ENCODE peak calls at places on chromosome 9, in six cellular contexts. One of them, this sample, is unnamed.
A peak's percentile ranks its signal among the peaks of the same experiment; 100 is the strongest.

GRCh38 chr9:123131258-123131657 is 97.8 kb downstream of the GPR21 start:
- DNase-seq in fibroblast of mammary gland: peak; percentile 29
- DNase-seq in hepatocyte: no peak
- DNase-seq in breast epithelium: no peak
- DNase-seq in adrenal gland: no peak
- DNase-seq in HCT116: no peak
- DNase-seq in this sample: no peak

GRCh38 chr9:9631302-9631701 is 981.5 kb downstream of the PTPRD start:
- DNase-seq in hepatocyte: no peak
- DNase-seq in fibroblast of mammary gland: no peak
- DNase-seq in breast epithelium: no peak
- DNase-seq in adrenal gland: no peak
- DNase-seq in HCT116: no peak
- DNase-seq in this sample: no peak

GRCh38 chr9:98964911-98965336 is 21.2 kb downstream of the COL15A1 start:
- DNase-seq in breast epithelium: no peak
- DNase-seq in HCT116: no peak
- DNase-seq in adrenal gland: no peak
- DNase-seq in hepatocyte: no peak
- DNase-seq in fibroblast of mammary gland: no peak
- DNase-seq in this sample: no peak

GRCh38 chr9:134891016-134891589 is 10.5 kb downstream of the FCN2 start:
- DNase-seq in HCT116: no peak
- DNase-seq in fibroblast of mammary gland: peak; percentile 54
- DNase-seq in breast epithelium: no peak
- DNase-seq in adrenal gland: peak; percentile 25
- DNase-seq in hepatocyte: no peak
- DNase-seq in this sample: no peak

GRCh38 chr9:82320566-82320965 is 332.0 kb downstream of the SPATA31D1 start:
- DNase-seq in hepatocyte: no peak
- DNase-seq in breast epithelium: no peak
- DNase-seq in adrenal gland: no peak
- DNase-seq in fibroblast of mammary gland: no peak
- DNase-seq in HCT116: no peak
- DNase-seq in this sample: no peak

GRCh38 chr9:113484258-113484730 is 20.8 kb downstream of the RGS3 start:
- DNase-seq in adrenal gland: peak; percentile 99
- DNase-seq in breast epithelium: no peak
- DNase-seq in fibroblast of mammary gland: no peak
- DNase-seq in HCT116: no peak
- DNase-seq in hepatocyte: no peak
- DNase-seq in this sample: no peak

GRCh38 chr9:20319641-20320337 is 302.5 kb downstream of the MLLT3 start:
- DNase-seq in breast epithelium: no peak
- DNase-seq in HCT116: peak; percentile 8
- DNase-seq in fibroblast of mammary gland: peak; percentile 68
- DNase-seq in adrenal gland: no peak
- DNase-seq in hepatocyte: peak; percentile 81
- DNase-seq in this sample: no peak

GRCh38 chr9:96202971-96203780 is 98.8 kb downstream of the HSD17B3 start:
- DNase-seq in adrenal gland: no peak
- DNase-seq in HCT116: no peak
- DNase-seq in hepatocyte: no peak
- DNase-seq in fibroblast of mammary gland: no peak
- DNase-seq in breast epithelium: no peak
- DNase-seq in this sample: no peak

GRCh38 chr9:137270929-137271695 is 6.4 kb upstream of the TOR4A start:
- DNase-seq in adrenal gland: no peak
- DNase-seq in fibroblast of mammary gland: no peak
- DNase-seq in hepatocyte: no peak
- DNase-seq in breast epithelium: no peak
- DNase-seq in HCT116: no peak
- DNase-seq in this sample: no peak

GRCh38 chr9:97046228-97046627 is 7.3 kb upstream of the CTSV start:
- DNase-seq in fibroblast of mammary gland: peak; percentile 20
- DNase-seq in adrenal gland: no peak
- DNase-seq in HCT116: peak; percentile 83
- DNase-seq in hepatocyte: peak; percentile 81
- DNase-seq in breast epithelium: peak; percentile 79
- DNase-seq in this sample: no peak

GRCh38 chr9:70947086-70947485 is 174.3 kb downstream of the TRPM3 start:
- DNase-seq in hepatocyte: no peak
- DNase-seq in HCT116: no peak
- DNase-seq in fibroblast of mammary gland: peak; percentile 42
- DNase-seq in adrenal gland: no peak
- DNase-seq in breast epithelium: no peak
- DNase-seq in this sample: no peak

GRCh38 chr9:127543221-127543620 is 68.9 kb upstream of the STXBP1 start:
- DNase-seq in fibroblast of mammary gland: no peak
- DNase-seq in breast epithelium: no peak
- DNase-seq in hepatocyte: no peak
- DNase-seq in adrenal gland: no peak
- DNase-seq in HCT116: no peak
- DNase-seq in this sample: no peak

GRCh38 chr9:137295313-137296213 is 6.5 kb downstream of the NRARP start:
- DNase-seq in HCT116: no peak
- DNase-seq in hepatocyte: peak; percentile 82
- DNase-seq in fibroblast of mammary gland: no peak
- DNase-seq in adrenal gland: no peak
- DNase-seq in breast epithelium: no peak
- DNase-seq in this sample: peak; percentile 84

GRCh38 chr9:2335260-2335659 is 286.3 kb upstream of the VLDLR start:
- DNase-seq in fibroblast of mammary gland: no peak
- DNase-seq in hepatocyte: no peak
- DNase-seq in adrenal gland: no peak
- DNase-seq in HCT116: no peak
- DNase-seq in breast epithelium: no peak
- DNase-seq in this sample: no peak

GRCh38 chr9:83313771-83314170 is 224.4 kb downstream of the FRMD3 start:
- DNase-seq in adrenal gland: no peak
- DNase-seq in fibroblast of mammary gland: no peak
- DNase-seq in HCT116: no peak
- DNase-seq in breast epithelium: no peak
- DNase-seq in hepatocyte: no peak
- DNase-seq in this sample: no peak

GRCh38 chr9:108953983-108954574 is 19.9 kb downstream of the ABITRAM start:
- DNase-seq in breast epithelium: no peak
- DNase-seq in adrenal gland: no peak
- DNase-seq in fibroblast of mammary gland: peak; percentile 64
- DNase-seq in hepatocyte: peak; percentile 55
- DNase-seq in HCT116: peak; percentile 37
- DNase-seq in this sample: no peak

GRCh38 chr9:116464987-116465571 is 222.0 kb upstream of the TRIM32 start:
- DNase-seq in hepatocyte: no peak
- DNase-seq in breast epithelium: no peak
- DNase-seq in fibroblast of mammary gland: no peak
- DNase-seq in adrenal gland: no peak
- DNase-seq in HCT116: no peak
- DNase-seq in this sample: no peak

GRCh38 chr9:124256517-124257069 is 1.2 kb upstream of the NEK6 start:
- DNase-seq in adrenal gland: no peak
- DNase-seq in hepatocyte: peak; percentile 54
- DNase-seq in fibroblast of mammary gland: peak; percentile 80
- DNase-seq in HCT116: no peak
- DNase-seq in breast epithelium: no peak
- DNase-seq in this sample: no peak

GRCh38 chr9:136338511-136338910 is 11.2 kb downstream of the GPSM1 start:
- DNase-seq in breast epithelium: no peak
- DNase-seq in adrenal gland: no peak
- DNase-seq in HCT116: no peak
- DNase-seq in fibroblast of mammary gland: no peak
- DNase-seq in hepatocyte: no peak
- DNase-seq in this sample: no peak

GRCh38 chr9:134372621-134373267 is 46.5 kb downstream of the RXRA start:
- DNase-seq in hepatocyte: no peak
- DNase-seq in breast epithelium: no peak
- DNase-seq in HCT116: no peak
- DNase-seq in fibroblast of mammary gland: peak; percentile 35
- DNase-seq in adrenal gland: peak; percentile 71
- DNase-seq in this sample: no peak

GRCh38 chr9:129126789-129127618 is 15.8 kb downstream of the PTPA start:
- DNase-seq in fibroblast of mammary gland: no peak
- DNase-seq in HCT116: no peak
- DNase-seq in breast epithelium: no peak
- DNase-seq in hepatocyte: no peak
- DNase-seq in adrenal gland: no peak
- DNase-seq in this sample: no peak

GRCh38 chr9:35792044-35792813 is 838 bp downstream of the NPR2 start:
- DNase-seq in HCT116: no peak
- DNase-seq in breast epithelium: no peak
- DNase-seq in hepatocyte: no peak
- DNase-seq in adrenal gland: no peak
- DNase-seq in fibroblast of mammary gland: no peak
- DNase-seq in this sample: no peak

GRCh38 chr9:35790385-35791291 is 753 bp upstream of the NPR2 start:
- DNase-seq in hepatocyte: peak; percentile 90
- DNase-seq in adrenal gland: peak; percentile 79
- DNase-seq in breast epithelium: peak; percentile 61
- DNase-seq in fibroblast of mammary gland: peak; percentile 89
- DNase-seq in HCT116: no peak
- DNase-seq in this sample: peak; percentile 72

GRCh38 chr9:35793461-35793860 is 2.1 kb downstream of the NPR2 start:
- DNase-seq in adrenal gland: no peak
- DNase-seq in fibroblast of mammary gland: no peak
- DNase-seq in hepatocyte: no peak
- DNase-seq in breast epithelium: no peak
- DNase-seq in HCT116: no peak
- DNase-seq in this sample: no peak

GRCh38 chr9:35791321-35791921 is at the start of gene NPR2:
- DNase-seq in HCT116: no peak
- DNase-seq in fibroblast of mammary gland: no peak
- DNase-seq in adrenal gland: peak; percentile 47
- DNase-seq in hepatocyte: peak; percentile 71
- DNase-seq in breast epithelium: no peak
- DNase-seq in this sample: peak; percentile 31

GRCh38 chr9:35792826-35793225 is 1.4 kb downstream of the NPR2 start:
- DNase-seq in HCT116: no peak
- DNase-seq in fibroblast of mammary gland: no peak
- DNase-seq in hepatocyte: no peak
- DNase-seq in adrenal gland: no peak
- DNase-seq in breast epithelium: no peak
- DNase-seq in this sample: no peak
- TF ChIP-seq CTCF in HCT116: no peak
- TF ChIP-seq CTCF in fibroblast of mammary gland: no peak
- TF ChIP-seq CTCF in hepatocyte: no peak
- TF ChIP-seq CTCF in adrenal gland: no peak
- TF ChIP-seq CTCF in breast epithelium: no peak
- TF ChIP-seq CTCF in this sample: no peak

GRCh38 chr9:121717141-121717749 is 65.8 kb downstream of the DAB2IP start:
- DNase-seq in breast epithelium: no peak
- DNase-seq in HCT116: no peak
- DNase-seq in adrenal gland: no peak
- DNase-seq in fibroblast of mammary gland: no peak
- DNase-seq in hepatocyte: no peak
- DNase-seq in this sample: no peak

GRCh38 chr9:121713400-121714070 is 62.1 kb downstream of the DAB2IP start:
- DNase-seq in breast epithelium: no peak
- DNase-seq in adrenal gland: no peak
- DNase-seq in hepatocyte: no peak
- DNase-seq in HCT116: no peak
- DNase-seq in fibroblast of mammary gland: no peak
- DNase-seq in this sample: no peak

GRCh38 chr9:121714873-121715272 is 63.4 kb downstream of the DAB2IP start:
- DNase-seq in breast epithelium: no peak
- DNase-seq in HCT116: no peak
- DNase-seq in fibroblast of mammary gland: no peak
- DNase-seq in hepatocyte: no peak
- DNase-seq in adrenal gland: no peak
- DNase-seq in this sample: no peak

GRCh38 chr9:121711281-121711680 is 59.8 kb downstream of the DAB2IP start:
- DNase-seq in HCT116: no peak
- DNase-seq in hepatocyte: no peak
- DNase-seq in fibroblast of mammary gland: no peak
- DNase-seq in adrenal gland: no peak
- DNase-seq in breast epithelium: no peak
- DNase-seq in this sample: no peak

GRCh38 chr9:121714075-121714705 is 62.8 kb downstream of the DAB2IP start:
- DNase-seq in hepatocyte: no peak
- DNase-seq in adrenal gland: no peak
- DNase-seq in breast epithelium: no peak
- DNase-seq in fibroblast of mammary gland: no peak
- DNase-seq in HCT116: no peak
- DNase-seq in this sample: no peak
- TF ChIP-seq CTCF in hepatocyte: no peak
- TF ChIP-seq CTCF in adrenal gland: no peak
- TF ChIP-seq CTCF in breast epithelium: no peak
- TF ChIP-seq CTCF in fibroblast of mammary gland: no peak
- TF ChIP-seq CTCF in HCT116: no peak
- TF ChIP-seq CTCF in this sample: no peak

GRCh38 chr9:22005083-22005699 is 3.9 kb downstream of the CDKN2B start:
- DNase-seq in adrenal gland: no peak
- DNase-seq in HCT116: no peak
- DNase-seq in hepatocyte: no peak
- DNase-seq in fibroblast of mammary gland: no peak
- DNase-seq in breast epithelium: no peak
- DNase-seq in this sample: peak; percentile 33

GRCh38 chr9:22009563-22009867 is 410 bp upstream of the CDKN2B start:
- DNase-seq in adrenal gland: no peak
- DNase-seq in hepatocyte: no peak
- DNase-seq in breast epithelium: no peak
- DNase-seq in HCT116: no peak
- DNase-seq in fibroblast of mammary gland: no peak
- DNase-seq in this sample: no peak

GRCh38 chr9:22010881-22011625 is 1.9 kb upstream of the CDKN2B start:
- DNase-seq in breast epithelium: no peak
- DNase-seq in HCT116: no peak
- DNase-seq in fibroblast of mammary gland: peak; percentile 48
- DNase-seq in adrenal gland: no peak
- DNase-seq in hepatocyte: peak; percentile 71
- DNase-seq in this sample: peak; percentile 70

GRCh38 chr9:22005700-22006605 is 3.2 kb downstream of the CDKN2B start:
- DNase-seq in HCT116: no peak
- DNase-seq in fibroblast of mammary gland: no peak
- DNase-seq in hepatocyte: peak; percentile 22
- DNase-seq in breast epithelium: no peak
- DNase-seq in adrenal gland: no peak
- DNase-seq in this sample: peak; percentile 19

GRCh38 chr9:22008662-22009562 is at the start of gene CDKN2B:
- DNase-seq in adrenal gland: peak; percentile 96
- DNase-seq in breast epithelium: peak; percentile 94
- DNase-seq in fibroblast of mammary gland: peak; percentile 94
- DNase-seq in hepatocyte: peak; percentile 98
- DNase-seq in HCT116: peak; percentile 80
- DNase-seq in this sample: peak; percentile 96
- TF ChIP-seq CTCF in adrenal gland: peak; percentile 65
- TF ChIP-seq CTCF in breast epithelium: peak; percentile 80
- TF ChIP-seq CTCF in fibroblast of mammary gland: peak; percentile 45
- TF ChIP-seq CTCF in hepatocyte: peak; percentile 88
- TF ChIP-seq CTCF in HCT116: peak; percentile 90
- TF ChIP-seq CTCF in this sample: peak; percentile 97

DNA sequence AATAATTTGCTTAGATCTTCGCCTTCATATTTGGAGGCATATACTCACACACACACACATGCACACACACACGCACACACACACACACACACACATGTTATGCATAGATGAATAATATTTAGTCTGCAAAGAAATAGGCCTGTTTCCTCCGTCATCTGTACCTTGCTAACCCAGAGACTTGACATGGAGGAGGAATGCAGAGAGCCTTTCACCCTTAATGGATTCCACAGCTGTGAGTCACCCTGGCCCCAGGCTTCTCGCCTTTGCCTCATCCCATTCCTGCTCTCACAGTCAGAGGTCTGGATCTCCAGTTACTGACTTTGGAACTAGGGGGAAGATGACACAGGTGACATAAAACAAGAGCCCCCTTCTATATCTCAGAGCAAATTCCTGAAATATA is 29.7 kb downstream of the ZNF462 start:
- DNase-seq in adrenal gland: peak; percentile 82
- DNase-seq in HCT116: peak; percentile 89
- DNase-seq in fibroblast of mammary gland: peak; percentile 98
- DNase-seq in hepatocyte: peak; percentile 89
- DNase-seq in breast epithelium: peak; percentile 86
- DNase-seq in this sample: no peak
- TF ChIP-seq CTCF in adrenal gland: no peak
- TF ChIP-seq CTCF in HCT116: no peak
- TF ChIP-seq CTCF in fibroblast of mammary gland: no peak
- TF ChIP-seq CTCF in hepatocyte: no peak
- TF ChIP-seq CTCF in breast epithelium: no peak
- TF ChIP-seq CTCF in this sample: no peak

This sample was measured in endothelial cell.